ENCODE peak calls at places on chromosomes 7 and 10, in seven cellular contexts. R is OCI-LY7, M is A549, P is PC-3, D is endothelial cell of umbilical vein, B is SK-N-SH, Z is GM23338. W is an unnamed sample.

GRCh38 chr10:1476106-1476803 is 261.1 kb downstream of the ADARB2 start:
- DNase-seq in R (no peak), M (no peak), P (no peak), D (no peak), B (no peak), Z (peak), W (no peak)

GRCh38 chr7:107105591-107106245 is 61.2 kb downstream of the PRKAR2B start:
- DNase-seq in R (no peak), M (no peak), P (no peak), D (no peak), B (no peak), Z (no peak), W (no peak)

GRCh38 chr7:37418381-37418780 is 30.3 kb downstream of the ELMO1 start:
- DNase-seq in R (no peak), M (no peak), P (no peak), D (no peak), B (no peak), Z (no peak), W (no peak)

GRCh38 chr10:29734640-29734979 is 99.8 kb upstream of the SVIL start:
- DNase-seq in R (no peak), M (no peak), P (no peak), D (peak), B (no peak), Z (no peak), W (no peak)

GRCh38 chr7:157612009-157612663 is 275.3 kb downstream of the DNAJB6 start:
- DNase-seq in R (no peak), M (no peak), P (no peak), D (no peak), B (no peak), Z (no peak), W (no peak)

GRCh38 chr10:131843089-131843595 is 57.7 kb upstream of the PPP2R2D start:
- DNase-seq in R (no peak), M (no peak), P (no peak), D (no peak), B (no peak), Z (no peak), W (no peak)

GRCh38 chr7:103613655-103614642 is 167.9 kb upstream of the SLC26A5 start:
- DNase-seq in R (no peak), M (no peak), P (peak), D (peak), B (peak), Z (peak), W (peak)

GRCh38 chr10:6234371-6234770 is 31.6 kb downstream of the PFKFB3 start:
- DNase-seq in R (no peak), M (no peak), P (no peak), D (no peak), B (no peak), Z (no peak), W (no peak)

DNA sequence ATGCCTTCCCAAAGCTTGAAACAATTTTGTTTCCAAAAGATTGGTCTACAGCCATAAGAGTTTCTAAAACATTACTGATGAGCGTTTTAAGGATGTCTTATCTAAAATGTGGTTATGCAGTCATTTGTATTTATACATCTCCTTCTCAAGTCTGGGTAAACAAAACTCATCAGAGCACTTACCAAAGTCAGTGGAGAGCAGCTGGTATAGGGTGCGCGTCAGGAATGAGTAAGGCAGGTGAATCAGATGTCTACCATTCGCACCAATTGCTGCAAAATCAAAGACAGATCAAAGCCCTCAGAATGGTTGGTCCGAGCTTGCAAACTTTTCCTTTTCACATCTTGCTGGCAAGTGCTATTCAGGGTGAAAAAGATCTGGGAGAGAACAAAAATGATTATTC is 65.6 kb upstream of the FAM171A1 start:
- DNase-seq in R (no peak), M (no peak), P (peak), D (no peak), B (no peak), Z (no peak), W (no peak)
- H3K4me2 ChIP-seq in R (no peak), M (peak), P (no peak), D (no peak), B (no peak), Z (no peak), W (no peak)

GRCh38 chr7:127580612-127581011 is 4.8 kb downstream of the GCC1 start:
- DNase-seq in R (no peak), M (no peak), P (no peak), D (no peak), B (no peak), Z (no peak), W (no peak)
- H3K4me2 ChIP-seq in R (peak), M (no peak), P (no peak), D (no peak), B (peak), Z (no peak), W (no peak)

GRCh38 chr7:110870926-110871325 is 220.0 kb upstream of the LRRN3 start:
- DNase-seq in R (no peak), M (no peak), P (no peak), D (no peak), B (no peak), Z (peak), W (no peak)
- H3K4me2 ChIP-seq in R (no peak), M (no peak), P (no peak), D (no peak), B (no peak), Z (peak), W (no peak)

GRCh38 chr10:133396035-133396624 is 2.2 kb downstream of the MTG1 start:
- DNase-seq in R (no peak), M (no peak), P (no peak), D (no peak), B (no peak), Z (no peak), W (no peak)
- H3K4me2 ChIP-seq in R (no peak), M (no peak), P (peak), D (no peak), B (no peak), Z (no peak), W (no peak)

DNA sequence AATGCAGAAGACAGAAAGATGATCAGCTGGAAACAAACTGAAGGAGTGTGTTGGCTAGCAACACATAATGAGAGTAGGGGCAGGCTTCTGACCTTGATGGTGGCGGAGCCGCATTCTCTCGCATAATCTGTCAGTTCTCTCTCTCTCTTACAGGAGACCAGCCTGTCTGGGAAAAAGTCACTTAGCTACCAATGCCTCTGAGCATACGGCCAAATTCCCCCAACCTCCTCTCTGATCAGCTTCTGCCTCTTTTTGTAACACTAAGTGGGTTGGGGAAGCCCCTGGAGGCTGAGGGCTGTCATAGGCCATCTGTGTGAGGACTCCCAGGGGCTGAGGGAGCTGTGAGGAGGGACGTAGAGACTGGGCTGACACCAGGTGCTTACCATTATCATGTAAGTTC is 104.6 kb downstream of the HIPK2 start:
- DNase-seq in R (no peak), M (no peak), P (peak), D (no peak), B (peak), Z (peak), W (no peak)
- H3K4me2 ChIP-seq in R (no peak), M (peak), P (peak), D (no peak), B (no peak), Z (no peak), W (no peak)

GRCh38 chr7:10740805-10741204 is 232.9 kb upstream of the PHF14 start:
- DNase-seq in R (no peak), M (no peak), P (no peak), D (no peak), B (no peak), Z (no peak), W (no peak)
- H3K4me2 ChIP-seq in R (no peak), M (no peak), P (no peak), D (no peak), B (no peak), Z (no peak), W (no peak)

W was measured in hepatocyte.